ENCODE peak calls at places on chromosomes 6 and 20, in eight cellular contexts. L is upper lobe of right lung; N is H4; W is mucosa of descending colon; D is ascending aorta; R is HCT116; S is CD4-positive, alpha-beta T cell; K is DMS153. X is an unnamed sample.

GRCh38 chr20:51400051-51400926 is 142.2 kb downstream of the NFATC2 start:
- DNase-seq in L (peak; percentile 56), N (no peak), W (no peak), D (no peak), R (no peak), S (peak; percentile 49), K (no peak), X (peak; percentile 5)

GRCh38 chr6:169724554-169725269 is 412 bp upstream of the PHF10 start:
- DNase-seq in L (peak; percentile 83), N (no peak), W (peak; percentile 76), D (no peak), R (no peak), S (peak; percentile 45), K (peak; percentile 29), X (peak; percentile 57)

GRCh38 chr6:151665329-151665728 is 142.2 kb upstream of the ESR1 start:
- DNase-seq in L (no peak), N (no peak), W (no peak), D (no peak), R (no peak), S (no peak), K (no peak), X (no peak)

GRCh38 chr20:4781211-4781610 is 59.5 kb downstream of the PRND start:
- DNase-seq in L (no peak), N (no peak), W (no peak), D (no peak), R (no peak), S (no peak), K (no peak), X (no peak)

GRCh38 chr20:58650181-58650775 is 805 bp upstream of the STX16 start:
- DNase-seq in L (peak; percentile 77), N (no peak), W (peak; percentile 68), D (no peak), R (no peak), S (peak; percentile 39), K (no peak), X (peak; percentile 33)

GRCh38 chr20:41669708-41670263 is 51.6 kb upstream of the CHD6 start:
- DNase-seq in L (no peak), N (peak; percentile 25), W (no peak), D (no peak), R (no peak), S (no peak), K (no peak), X (no peak)

GRCh38 chr6:140560671-140561070 is 1186.2 kb upstream of the CITED2 start:
- DNase-seq in L (no peak), N (no peak), W (no peak), D (no peak), R (no peak), S (no peak), K (no peak), X (no peak)

GRCh38 chr6:47447726-47448125 is 29.9 kb upstream of the CD2AP start:
- DNase-seq in L (no peak), N (no peak), W (no peak), D (no peak), R (no peak), S (no peak), K (no peak), X (no peak)

GRCh38 chr6:133432021-133432989 is 191.1 kb downstream of the EYA4 start:
- DNase-seq in L (no peak), N (no peak), W (no peak), D (no peak), R (no peak), S (no peak), K (peak; percentile 13), X (no peak)

GRCh38 chr20:47464380-47465101 is 37.1 kb upstream of the NCOA3 start:
- DNase-seq in L (no peak), N (peak; percentile 91), W (no peak), D (peak; percentile 33), R (peak; percentile 36), S (no peak), K (peak; percentile 76), X (no peak)

GRCh38 chr6:16092140-16092539 is 36.7 kb upstream of the MYLIP start:
- DNase-seq in L (no peak), N (no peak), W (no peak), D (no peak), R (no peak), S (no peak), K (no peak), X (no peak)

GRCh38 chr6:135358251-135358821 is 139.2 kb downstream of the AHI1 start:
- DNase-seq in L (no peak), N (peak; percentile 7), W (no peak), D (no peak), R (no peak), S (no peak), K (no peak), X (no peak)

GRCh38 chr6:165718486-165718885 is 55.4 kb upstream of the PDE10A start:
- DNase-seq in L (no peak), N (peak; percentile 10), W (no peak), D (no peak), R (no peak), S (no peak), K (no peak), X (no peak)

GRCh38 chr6:20400476-20401402 is 940 bp upstream of the E2F3 start:
- DNase-seq in L (no peak), N (no peak), W (peak; percentile 84), D (peak; percentile 23), R (peak; percentile 84), S (peak; percentile 4), K (no peak), X (peak; percentile 17)

GRCh38 chr6:57329933-57330332 is 12.5 kb downstream of the PRIM2 start:
- DNase-seq in L (no peak), N (no peak), W (no peak), D (no peak), R (no peak), S (no peak), K (no peak), X (no peak)

GRCh38 chr6:35780719-35781118 is at the start of gene CLPSL1:
- DNase-seq in L (no peak), N (no peak), W (no peak), D (no peak), R (no peak), S (no peak), K (no peak), X (no peak)

GRCh38 chr6:170433163-170434095 is 119.7 kb downstream of the PSMB1 start:
- DNase-seq in L (peak; percentile 52), N (no peak), W (peak; percentile 31), D (no peak), R (no peak), S (no peak), K (no peak), X (no peak)

GRCh38 chr6:4460595-4461475 is 315.4 kb upstream of the CDYL start:
- DNase-seq in L (no peak), N (no peak), W (peak; percentile 57), D (peak; percentile 9), R (no peak), S (no peak), K (no peak), X (no peak)

GRCh38 chr6:47146426-47147174 is 104.5 kb upstream of the ADGRF1 start:
- DNase-seq in L (no peak), N (no peak), W (no peak), D (no peak), R (no peak), S (no peak), K (no peak), X (no peak)

GRCh38 chr6:45835725-45836437 is 179.8 kb downstream of the CLIC5 start:
- DNase-seq in L (no peak), N (peak; percentile 25), W (no peak), D (no peak), R (no peak), S (no peak), K (no peak), X (no peak)

GRCh38 chr6:119207973-119208725 is 129.7 kb upstream of the FAM184A start:
- DNase-seq in L (no peak), N (peak; percentile 13), W (no peak), D (no peak), R (peak; percentile 21), S (no peak), K (no peak), X (no peak)

GRCh38 chr6:12069891-12070529 is 57.9 kb downstream of the HIVEP1 start:
- DNase-seq in L (no peak), N (no peak), W (no peak), D (no peak), R (no peak), S (no peak), K (no peak), X (no peak)

GRCh38 chr20:44596010-44596409 is 13.6 kb downstream of the PKIG start:
- DNase-seq in L (no peak), N (no peak), W (no peak), D (no peak), R (no peak), S (no peak), K (no peak), X (no peak)

GRCh38 chr20:38278763-38279162 is 18.2 kb upstream of the KIAA1755 start:
- DNase-seq in L (no peak), N (no peak), W (no peak), D (no peak), R (no peak), S (no peak), K (no peak), X (no peak)

GRCh38 chr6:11972806-11973205 is 39.3 kb upstream of the HIVEP1 start:
- DNase-seq in L (no peak), N (no peak), W (no peak), D (no peak), R (no peak), S (no peak), K (no peak), X (no peak)

GRCh38 chr6:5457983-5458683 is 196.8 kb downstream of the FARS2 start:
- DNase-seq in L (peak; percentile 83), N (no peak), W (no peak), D (no peak), R (no peak), S (no peak), K (peak; percentile 70), X (no peak)

GRCh38 chr20:859661-860294 is 26.3 kb downstream of the FAM110A start:
- DNase-seq in L (no peak), N (no peak), W (no peak), D (no peak), R (no peak), S (no peak), K (no peak), X (no peak)

GRCh38 chr6:4567141-4567540 is 209.1 kb upstream of the CDYL start:
- DNase-seq in L (no peak), N (no peak), W (no peak), D (no peak), R (no peak), S (no peak), K (no peak), X (no peak)

GRCh38 chr6:11311970-11312369 is 79.5 kb upstream of the NEDD9 start:
- DNase-seq in L (no peak), N (no peak), W (no peak), D (no peak), R (no peak), S (no peak), K (no peak), X (no peak)

GRCh38 chr6:6696867-6697531 is 108.5 kb downstream of the LY86 start:
- DNase-seq in L (peak; percentile 86), N (peak; percentile 50), W (peak; percentile 85), D (no peak), R (peak; percentile 63), S (no peak), K (no peak), X (no peak)

GRCh38 chr6:24927985-24928735 is 7.6 kb downstream of the RIPOR2 start:
- DNase-seq in L (no peak), N (no peak), W (no peak), D (no peak), R (no peak), S (no peak), K (no peak), X (no peak)

GRCh38 chr20:58584881-58585752 is 66.0 kb upstream of the STX16 start:
- DNase-seq in L (no peak), N (peak; percentile 45), W (no peak), D (no peak), R (no peak), S (no peak), K (no peak), X (no peak)

GRCh38 chr6:37565267-37566208 is 65.8 kb upstream of the CCDC167 start:
- DNase-seq in L (no peak), N (no peak), W (no peak), D (no peak), R (no peak), S (no peak), K (no peak), X (no peak)

GRCh38 chr6:65707134-65707826 is at the start of gene EYS:
- DNase-seq in L (no peak), N (no peak), W (no peak), D (no peak), R (no peak), S (no peak), K (peak; percentile 93), X (no peak)